ENCODE peak calls at places on chromosome 14, in ten cellular contexts. Y is heart right ventricle; X is PC-3; Q is H4; M is HCEC 1CT; D is activated T-helper 9 cell treated with anti-CD3 and anti-CD28 coated beads, Interleukin-2, amount 50 U/mL, for 16 hours; R is fibroblast of the aortic adventitia; G is M059J; A is NCI-H345; O is GM23248. S is an unnamed sample.

GRCh38 chr14:77310041-77310440 is 10.6 kb downstream of the POMT2 start:
- DNase-seq in G (no peak), O (peak), Y (no peak), A (no peak), Q (no peak), D (no peak), R (peak), X (no peak), M (no peak), S (no peak)

GRCh38 chr14:50928002-50928635 is 16.2 kb downstream of the PYGL start:
- DNase-seq in R (peak), A (no peak), X (no peak), O (peak), D (no peak), G (no peak), M (peak), Q (no peak), Y (peak), S (peak)

GRCh38 chr14:80930836-80931389 is 10.6 kb downstream of the CEP128 start:
- DNase-seq in G (peak), Y (no peak), X (peak), A (no peak), O (peak), Q (peak), D (peak), M (peak), R (peak), S (peak)

GRCh38 chr14:67602995-67603545 is 3.0 kb upstream of the PIGH start:
- DNase-seq in R (no peak), X (peak), D (no peak), A (no peak), Y (no peak), G (peak), M (peak), Q (no peak), O (no peak), S (peak)

GRCh38 chr14:104702673-104703072 is 13.3 kb downstream of the INF2 start:
- DNase-seq in A (no peak), Q (no peak), M (no peak), X (no peak), R (no peak), Y (no peak), O (no peak), G (no peak), D (no peak), S (no peak)

GRCh38 chr14:105042813-105043212 is 21.9 kb upstream of the CDCA4 start:
- DNase-seq in A (no peak), O (no peak), Y (no peak), R (no peak), G (no peak), D (no peak), Q (no peak), X (no peak), M (no peak), S (no peak)

GRCh38 chr14:61252354-61253063 is 28.6 kb downstream of the TMEM30B start:
- DNase-seq in Q (peak), A (peak), D (peak), R (peak), O (peak), G (peak), X (peak), Y (peak), M (peak), S (peak)

GRCh38 chr14:33463731-33464130 is 487.1 kb downstream of the EGLN3 start:
- DNase-seq in Y (no peak), X (no peak), R (no peak), O (no peak), G (no peak), D (no peak), Q (no peak), M (no peak), A (no peak), S (no peak)

GRCh38 chr14:71466251-71466650 is 466.0 kb upstream of the RGS6 start:
- DNase-seq in X (no peak), A (no peak), M (no peak), Q (no peak), R (no peak), Y (no peak), G (no peak), D (no peak), O (no peak), S (no peak)

GRCh38 chr14:21109377-21110260 is 8.8 kb downstream of the TMEM253 start:
- DNase-seq in A (no peak), R (no peak), G (peak), O (no peak), M (no peak), Y (no peak), Q (no peak), X (peak), D (no peak), S (peak)

GRCh38 chr14:24437020-24437735 is 5.4 kb downstream of the SDR39U1 start:
- DNase-seq in Q (no peak), Y (no peak), O (no peak), G (no peak), X (no peak), M (no peak), R (no peak), A (no peak), D (no peak), S (no peak)

GRCh38 chr14:38973083-38973700 is 129.8 kb downstream of the SEC23A start:
- DNase-seq in R (no peak), M (no peak), O (no peak), Y (no peak), Q (no peak), X (no peak), G (no peak), D (no peak), A (no peak), S (no peak)

GRCh38 chr14:104149617-104150141 is 11.3 kb downstream of the KIF26A start:
- DNase-seq in G (peak), R (no peak), O (peak), Q (peak), Y (peak), M (no peak), A (no peak), X (no peak), D (no peak), S (no peak)

GRCh38 chr14:37890095-37890494 is 294.7 kb downstream of the TTC6 start:
- DNase-seq in Q (no peak), A (no peak), O (peak), G (no peak), R (no peak), D (no peak), M (no peak), X (no peak), Y (no peak), S (no peak)

GRCh38 chr14:76958975-76959710 is 69.4 kb downstream of the IRF2BPL start:
- DNase-seq in Q (peak), D (no peak), G (peak), M (peak), R (peak), X (peak), O (peak), Y (peak), A (no peak), S (peak)

GRCh38 chr14:93619176-93619793 is 169.0 kb downstream of the PRIMA1 start:
- DNase-seq in Q (peak), D (no peak), R (peak), G (peak), Y (peak), O (peak), M (peak), X (peak), A (peak), S (peak)

GRCh38 chr14:67571275-67571990 is 28.6 kb downstream of the PIGH start:
- DNase-seq in D (peak), O (peak), G (peak), X (peak), Y (peak), R (peak), A (peak), Q (peak), M (peak), S (peak)

GRCh38 chr14:70995671-70996070 is 88.4 kb downstream of the PCNX1 start:
- DNase-seq in O (peak), D (no peak), G (no peak), M (no peak), Y (no peak), X (no peak), R (no peak), A (no peak), Q (no peak), S (no peak)

GRCh38 chr14:105168496-105168978 is at the start of gene JAG2:
- DNase-seq in Q (no peak), R (peak), D (peak), M (no peak), Y (peak), X (peak), O (peak), G (peak), A (peak), S (peak)

GRCh38 chr14:60757617-60758016 is 23.1 kb downstream of the MNAT1 start:
- DNase-seq in A (no peak), D (no peak), X (peak), Y (no peak), R (peak), O (peak), G (peak), M (peak), Q (peak), S (peak)

GRCh38 chr14:69244946-69245345 is 15.0 kb upstream of the GALNT16 start:
- DNase-seq in R (no peak), G (no peak), O (no peak), Q (no peak), X (no peak), A (no peak), D (no peak), M (no peak), Y (no peak), S (no peak)

GRCh38 chr14:75232597-75232996 is 46.0 kb upstream of the FOS start:
- DNase-seq in O (no peak), R (no peak), A (no peak), Q (no peak), X (no peak), Y (no peak), G (no peak), D (no peak), M (no peak), S (no peak)

GRCh38 chr14:77141592-77142288 is at the start of gene ZDHHC22:
- DNase-seq in R (no peak), M (no peak), Q (no peak), O (no peak), Y (no peak), D (no peak), X (no peak), A (peak), G (peak), S (no peak)

GRCh38 chr14:39315859-39316444 is 82.2 kb downstream of the MIA2 start:
- DNase-seq in R (no peak), M (no peak), Y (no peak), A (no peak), G (no peak), Q (no peak), D (no peak), X (no peak), O (no peak), S (no peak)

GRCh38 chr14:93972618-93973205 is 3.7 kb downstream of the ASB2 start:
- DNase-seq in Y (no peak), D (no peak), M (no peak), Q (no peak), R (no peak), G (no peak), O (no peak), A (no peak), X (no peak), S (no peak)

GRCh38 chr14:39229222-39229543 is 4.5 kb upstream of the MIA2 start:
- DNase-seq in D (peak), M (no peak), G (peak), R (peak), A (no peak), X (no peak), Y (no peak), O (peak), Q (peak), S (no peak)

GRCh38 chr14:100115726-100116125 is 43.7 kb downstream of the DEGS2 start:
- DNase-seq in O (no peak), Q (no peak), M (no peak), G (no peak), D (no peak), A (no peak), R (no peak), Y (no peak), X (no peak), S (no peak)

GRCh38 chr14:69387311-69387710 is 10.8 kb downstream of the ERH start:
- DNase-seq in A (no peak), R (no peak), O (peak), Q (no peak), D (no peak), G (no peak), X (no peak), M (no peak), Y (no peak), S (peak)

GRCh38 chr14:76918751-76919421 is 92.7 kb downstream of the LRRC74A start:
- DNase-seq in Q (peak), M (peak), Y (peak), R (peak), D (no peak), G (peak), O (peak), A (peak), X (peak), S (peak)